ENCODE peak calls at places on chromosomes 7 and 10, in four cellular contexts. V is colonic mucosa, F is breast epithelium, W is GM23338. Q is an unnamed sample.

GRCh38 chr10:100469756-100470155 is 6.9 kb downstream of the WNT8B start:
- DNase-seq in V (no peak), F (no peak), W (no peak), Q (no peak)

GRCh38 chr10:8951440-8952089 is 897.1 kb downstream of the GATA3 start:
- DNase-seq in V (no peak), F (no peak), W (no peak), Q (no peak)

GRCh38 chr7:92119213-92119759 is 15.0 kb downstream of the CYP51A1 start:
- DNase-seq in V (no peak), F (no peak), W (no peak), Q (no peak)

GRCh38 chr7:149232362-149232761 is 7.1 kb upstream of the ZNF212 start:
- DNase-seq in V (no peak), F (no peak), W (no peak), Q (no peak)

GRCh38 chr7:118352854-118353453 is 128.4 kb downstream of the ANKRD7 start:
- DNase-seq in V (no peak), F (no peak), W (peak), Q (no peak)

GRCh38 chr7:140674899-140675701 is 2.4 kb downstream of the ADCK2 start:
- DNase-seq in V (peak), F (no peak), W (peak), Q (no peak)

GRCh38 chr7:98368721-98369120 is 32.2 kb downstream of the BAIAP2L1 start:
- DNase-seq in V (no peak), F (no peak), W (no peak), Q (no peak)

GRCh38 chr10:73246783-73247508 is at the start of gene DNAJC9:
- DNase-seq in V (peak), F (peak), W (peak), Q (peak)

GRCh38 chr10:72694476-72695369 is 2.8 kb downstream of the MCU start:
- DNase-seq in V (no peak), F (no peak), W (no peak), Q (no peak)

GRCh38 chr7:69419928-69420327 is 178.3 kb upstream of the AUTS2 start:
- DNase-seq in V (no peak), F (no peak), W (no peak), Q (no peak)

GRCh38 chr10:114697061-114697598 is 39.1 kb upstream of the ABLIM1 start:
- DNase-seq in V (no peak), F (no peak), W (no peak), Q (no peak)

GRCh38 chr7:128006550-128007292 is 24.5 kb downstream of the LRRC4 start:
- DNase-seq in V (no peak), F (no peak), W (no peak), Q (no peak)
- H3K27ac ChIP-seq in V (no peak), F (no peak), W (no peak), Q (no peak)

GRCh38 chr10:131936756-131937155 is 35.9 kb downstream of the PPP2R2D start:
- DNase-seq in V (no peak), F (no peak), W (no peak), Q (no peak)

GRCh38 chr10:131942455-131942854 is 39.3 kb downstream of the BNIP3 start:
- DNase-seq in V (no peak), F (no peak), W (no peak), Q (no peak)

GRCh38 chr10:131937832-131938231 is 37.0 kb downstream of the PPP2R2D start:
- DNase-seq in V (no peak), F (no peak), W (no peak), Q (no peak)

GRCh38 chr10:131935260-131935659 is 34.5 kb downstream of the PPP2R2D start:
- DNase-seq in V (no peak), F (no peak), W (no peak), Q (no peak)

GRCh38 chr10:131938681-131939080 is 37.9 kb downstream of the PPP2R2D start:
- DNase-seq in V (no peak), F (no peak), W (no peak), Q (no peak)
- H3K27ac ChIP-seq in V (no peak), F (no peak), W (no peak), Q (no peak)

GRCh38 chr10:60384708-60385398 is 4.8 kb downstream of the ANK3 start:
- DNase-seq in V (no peak), F (peak), W (no peak), Q (no peak)
- H3K27ac ChIP-seq in V (no peak), F (no peak), W (no peak), Q (no peak)

DNA sequence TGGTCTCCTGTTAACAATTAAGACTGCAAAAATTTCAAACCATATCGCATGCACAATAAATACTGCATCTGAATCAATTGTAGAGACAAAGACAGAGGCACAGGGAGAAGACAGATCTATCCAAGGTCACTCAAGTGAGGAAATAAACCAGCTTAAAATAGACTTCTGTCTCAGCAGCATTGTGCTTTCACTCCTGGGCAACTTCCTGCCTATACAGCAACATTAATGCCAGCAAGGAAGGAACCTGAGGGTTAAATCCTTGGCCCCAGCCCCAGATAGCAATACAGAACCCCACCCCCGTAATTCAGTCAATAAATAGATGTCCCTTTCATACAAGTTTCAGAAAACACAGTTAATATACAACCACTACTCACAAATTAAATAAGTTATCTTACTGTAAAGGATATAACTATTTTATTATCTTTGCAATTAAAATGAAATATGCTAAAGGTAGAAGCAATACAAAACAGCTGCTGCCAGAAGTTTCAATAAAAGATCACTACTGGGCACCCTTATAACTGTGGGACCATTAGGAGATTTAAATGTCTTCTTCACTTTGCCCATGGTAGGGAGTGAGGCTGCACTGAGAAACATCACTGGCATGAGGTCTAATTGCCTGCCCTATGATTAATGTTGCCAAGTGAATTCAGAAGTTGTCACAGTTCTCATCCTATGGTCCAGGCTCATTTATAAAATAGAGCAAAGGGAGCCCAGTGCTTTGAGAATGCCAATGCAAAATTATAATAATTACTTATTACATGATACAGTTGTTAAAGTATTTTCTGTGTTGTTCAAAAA is 49.4 kb downstream of the CAV1 start:
- DNase-seq in V (no peak), F (no peak), W (no peak), Q (no peak)
- H3K27ac ChIP-seq in V (no peak), F (no peak), W (no peak), Q (no peak)

DNA sequence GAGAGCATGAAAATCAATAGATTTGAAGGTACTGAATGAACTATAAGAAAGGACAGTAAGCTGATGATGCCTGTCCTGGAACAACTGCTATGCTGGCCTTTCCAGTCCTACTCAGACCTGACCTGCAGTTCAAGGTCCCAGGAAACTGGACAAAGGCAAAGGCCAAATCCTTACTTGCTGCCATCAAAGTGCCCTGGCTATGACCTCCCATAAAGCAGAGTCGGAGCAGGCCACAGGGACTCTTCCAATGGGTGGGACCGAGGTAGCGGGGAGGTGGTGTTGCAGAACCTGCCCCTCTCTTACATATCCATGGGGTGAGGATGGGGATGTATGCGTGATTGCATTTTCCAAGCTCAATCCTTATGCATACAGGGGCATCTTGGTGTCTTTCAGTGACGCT is 26.8 kb downstream of the FAM53B start:
- DNase-seq in V (no peak), F (no peak), W (no peak), Q (no peak)
- H3K27ac ChIP-seq in V (no peak), F (no peak), W (no peak), Q (peak)

DNA sequence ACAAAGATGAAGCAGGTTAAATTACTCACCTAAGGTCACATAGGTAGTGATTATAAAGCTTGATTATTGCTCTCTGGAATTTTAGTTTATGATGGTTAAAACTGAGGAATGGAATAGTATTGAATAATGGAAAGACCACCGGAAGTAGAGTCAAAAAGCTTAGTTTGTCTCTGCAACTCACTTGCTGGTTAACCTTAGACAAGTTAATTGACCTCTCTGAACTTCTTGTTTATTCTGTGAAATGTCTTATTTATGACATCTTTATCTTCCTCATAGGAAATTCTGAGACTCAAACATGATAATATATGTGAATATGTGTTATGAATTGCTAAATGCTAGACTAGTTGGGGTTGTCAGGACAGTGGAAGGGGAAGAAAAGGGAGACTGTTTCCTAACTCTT is 9.5 kb downstream of the DLD start:
- DNase-seq in V (no peak), F (no peak), W (no peak), Q (no peak)
- H3K27ac ChIP-seq in V (no peak), F (no peak), W (no peak), Q (no peak)

DNA sequence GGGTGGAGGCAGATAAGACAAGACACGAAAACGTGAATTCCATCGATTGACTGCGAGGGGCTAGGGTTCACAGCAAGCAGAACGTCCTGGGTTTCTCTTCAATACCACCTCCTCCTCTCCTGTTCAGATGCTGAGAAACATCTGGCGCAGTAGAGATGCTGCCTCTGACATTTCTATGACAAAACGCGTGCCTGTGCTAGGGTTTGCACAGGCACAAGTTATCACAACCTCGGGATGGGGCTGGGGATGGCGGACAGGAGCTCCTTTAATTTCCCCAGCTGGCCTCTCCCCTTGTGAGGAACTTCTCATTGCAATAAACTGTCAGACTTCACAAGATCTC is 99.8 kb upstream of the SVIL start:
- DNase-seq in V (peak), F (no peak), W (no peak), Q (no peak)
- H3K27ac ChIP-seq in V (peak), F (peak), W (no peak), Q (no peak)

Q was measured in caudate nucleus.